ENCODE peak calls at places on chromosomes 12 and 14, in eight cellular contexts. One of them, this sample, is unnamed.

GRCh38 chr12:96212456-96213375 is 18.5 kb downstream of the ELK3 start:
- DNase-seq in neural progenitor cell: no peak
- DNase-seq in tibial nerve: no peak
- DNase-seq in choroid plexus epithelial cell: no peak
- DNase-seq in effector CD4-positive, alpha-beta T cell: no peak
- DNase-seq in nucleus accumbens: no peak
- DNase-seq in cerebellum: no peak
- DNase-seq in lower lobe of right lung: no peak
- DNase-seq in this sample: no peak

GRCh38 chr14:94471045-94471444 is 5.0 kb downstream of the SERPINA9 start:
- DNase-seq in neural progenitor cell: no peak
- DNase-seq in cerebellum: no peak
- DNase-seq in choroid plexus epithelial cell: no peak
- DNase-seq in effector CD4-positive, alpha-beta T cell: no peak
- DNase-seq in nucleus accumbens: no peak
- DNase-seq in lower lobe of right lung: no peak
- DNase-seq in tibial nerve: no peak
- DNase-seq in this sample: no peak

GRCh38 chr14:72844528-72844927 is 49.4 kb downstream of the DPF3 start:
- DNase-seq in cerebellum: no peak
- DNase-seq in nucleus accumbens: no peak
- DNase-seq in neural progenitor cell: no peak
- DNase-seq in choroid plexus epithelial cell: no peak
- DNase-seq in effector CD4-positive, alpha-beta T cell: no peak
- DNase-seq in lower lobe of right lung: no peak
- DNase-seq in tibial nerve: no peak
- DNase-seq in this sample: no peak

GRCh38 chr14:22981090-22982012 is 1.0 kb downstream of the AJUBA start:
- DNase-seq in lower lobe of right lung: peak; percentile 55
- DNase-seq in cerebellum: no peak
- DNase-seq in neural progenitor cell: peak; percentile 57
- DNase-seq in choroid plexus epithelial cell: no peak
- DNase-seq in tibial nerve: no peak
- DNase-seq in nucleus accumbens: no peak
- DNase-seq in effector CD4-positive, alpha-beta T cell: no peak
- DNase-seq in this sample: peak; percentile 82

GRCh38 chr14:71103662-71104484 is 196.6 kb downstream of the PCNX1 start:
- DNase-seq in choroid plexus epithelial cell: peak; percentile 86
- DNase-seq in tibial nerve: no peak
- DNase-seq in lower lobe of right lung: no peak
- DNase-seq in neural progenitor cell: peak; percentile 60
- DNase-seq in effector CD4-positive, alpha-beta T cell: no peak
- DNase-seq in nucleus accumbens: no peak
- DNase-seq in cerebellum: peak; percentile 52
- DNase-seq in this sample: no peak

GRCh38 chr12:80837342-80837978 is 100.3 kb downstream of the LIN7A start:
- DNase-seq in lower lobe of right lung: no peak
- DNase-seq in cerebellum: peak; percentile 63
- DNase-seq in nucleus accumbens: no peak
- DNase-seq in effector CD4-positive, alpha-beta T cell: no peak
- DNase-seq in tibial nerve: no peak
- DNase-seq in choroid plexus epithelial cell: peak; percentile 87
- DNase-seq in neural progenitor cell: peak; percentile 72
- DNase-seq in this sample: no peak

GRCh38 chr12:109932878-109933503 is 32.9 kb downstream of the TCHP start:
- DNase-seq in cerebellum: no peak
- DNase-seq in effector CD4-positive, alpha-beta T cell: no peak
- DNase-seq in neural progenitor cell: no peak
- DNase-seq in choroid plexus epithelial cell: no peak
- DNase-seq in nucleus accumbens: no peak
- DNase-seq in lower lobe of right lung: peak; percentile 55
- DNase-seq in tibial nerve: peak; percentile 53
- DNase-seq in this sample: peak; percentile 90

GRCh38 chr14:78448483-78449094 is 278.4 kb downstream of the NRXN3 start:
- DNase-seq in cerebellum: peak; percentile 52
- DNase-seq in lower lobe of right lung: no peak
- DNase-seq in choroid plexus epithelial cell: peak; percentile 38
- DNase-seq in tibial nerve: peak; percentile 13
- DNase-seq in neural progenitor cell: peak; percentile 71
- DNase-seq in nucleus accumbens: peak; percentile 6
- DNase-seq in effector CD4-positive, alpha-beta T cell: no peak
- DNase-seq in this sample: no peak

GRCh38 chr12:114762490-114763110 is 78.6 kb upstream of the TBX3 start:
- DNase-seq in cerebellum: no peak
- DNase-seq in nucleus accumbens: no peak
- DNase-seq in lower lobe of right lung: no peak
- DNase-seq in effector CD4-positive, alpha-beta T cell: no peak
- DNase-seq in neural progenitor cell: no peak
- DNase-seq in choroid plexus epithelial cell: peak; percentile 78
- DNase-seq in tibial nerve: no peak
- DNase-seq in this sample: no peak

GRCh38 chr14:74488788-74489397 is 4.2 kb downstream of the NPC2 start:
- DNase-seq in nucleus accumbens: no peak
- DNase-seq in effector CD4-positive, alpha-beta T cell: no peak
- DNase-seq in choroid plexus epithelial cell: peak; percentile 70
- DNase-seq in lower lobe of right lung: no peak
- DNase-seq in tibial nerve: no peak
- DNase-seq in neural progenitor cell: no peak
- DNase-seq in cerebellum: no peak
- DNase-seq in this sample: no peak

GRCh38 chr12:121214855-121215745 is 5.2 kb downstream of the P2RX4 start:
- DNase-seq in cerebellum: no peak
- DNase-seq in tibial nerve: no peak
- DNase-seq in choroid plexus epithelial cell: peak; percentile 93
- DNase-seq in nucleus accumbens: no peak
- DNase-seq in effector CD4-positive, alpha-beta T cell: no peak
- DNase-seq in neural progenitor cell: no peak
- DNase-seq in lower lobe of right lung: no peak
- DNase-seq in this sample: peak; percentile 37

GRCh38 chr14:24607081-24607480 is 2.4 kb downstream of the GZMH start:
- DNase-seq in tibial nerve: no peak
- DNase-seq in nucleus accumbens: no peak
- DNase-seq in choroid plexus epithelial cell: no peak
- DNase-seq in neural progenitor cell: no peak
- DNase-seq in cerebellum: no peak
- DNase-seq in lower lobe of right lung: no peak
- DNase-seq in effector CD4-positive, alpha-beta T cell: no peak
- DNase-seq in this sample: no peak

GRCh38 chr12:90959538-90960139 is 4.7 kb upstream of the CCER1 start:
- DNase-seq in nucleus accumbens: no peak
- DNase-seq in tibial nerve: no peak
- DNase-seq in neural progenitor cell: peak; percentile 67
- DNase-seq in choroid plexus epithelial cell: peak; percentile 79
- DNase-seq in lower lobe of right lung: no peak
- DNase-seq in cerebellum: peak; percentile 48
- DNase-seq in effector CD4-positive, alpha-beta T cell: no peak
- DNase-seq in this sample: no peak

GRCh38 chr14:101772770-101773169 is 11.3 kb downstream of the PPP2R5C start:
- DNase-seq in tibial nerve: no peak
- DNase-seq in choroid plexus epithelial cell: no peak
- DNase-seq in neural progenitor cell: no peak
- DNase-seq in effector CD4-positive, alpha-beta T cell: no peak
- DNase-seq in cerebellum: no peak
- DNase-seq in lower lobe of right lung: no peak
- DNase-seq in nucleus accumbens: no peak
- DNase-seq in this sample: no peak

GRCh38 chr12:80708535-80709328 is 1.3 kb downstream of the MYF6 start:
- DNase-seq in cerebellum: no peak
- DNase-seq in lower lobe of right lung: no peak
- DNase-seq in nucleus accumbens: no peak
- DNase-seq in tibial nerve: no peak
- DNase-seq in neural progenitor cell: peak; percentile 61
- DNase-seq in choroid plexus epithelial cell: peak; percentile 9
- DNase-seq in effector CD4-positive, alpha-beta T cell: no peak
- DNase-seq in this sample: no peak

GRCh38 chr12:120381752-120382419 is 12.9 kb upstream of the MSI1 start:
- DNase-seq in cerebellum: no peak
- DNase-seq in effector CD4-positive, alpha-beta T cell: no peak
- DNase-seq in neural progenitor cell: no peak
- DNase-seq in nucleus accumbens: no peak
- DNase-seq in lower lobe of right lung: no peak
- DNase-seq in choroid plexus epithelial cell: peak; percentile 77
- DNase-seq in tibial nerve: no peak
- DNase-seq in this sample: no peak

GRCh38 chr14:103803661-103804060 is 43.7 kb downstream of the PPP1R13B start:
- DNase-seq in nucleus accumbens: no peak
- DNase-seq in tibial nerve: no peak
- DNase-seq in choroid plexus epithelial cell: peak; percentile 53
- DNase-seq in lower lobe of right lung: no peak
- DNase-seq in cerebellum: no peak
- DNase-seq in effector CD4-positive, alpha-beta T cell: no peak
- DNase-seq in neural progenitor cell: no peak
- DNase-seq in this sample: no peak

GRCh38 chr12:49347307-49348237 is 884 bp downstream of the DNAJC22 start:
- DNase-seq in cerebellum: peak; percentile 85
- DNase-seq in tibial nerve: no peak
- DNase-seq in choroid plexus epithelial cell: peak; percentile 96
- DNase-seq in effector CD4-positive, alpha-beta T cell: peak; percentile 72
- DNase-seq in lower lobe of right lung: peak; percentile 76
- DNase-seq in nucleus accumbens: peak; percentile 93
- DNase-seq in neural progenitor cell: peak; percentile 90
- DNase-seq in this sample: peak; percentile 97

GRCh38 chr14:35083530-35084150 is 37.6 kb downstream of the FAM177A1 start:
- DNase-seq in choroid plexus epithelial cell: no peak
- DNase-seq in lower lobe of right lung: no peak
- DNase-seq in tibial nerve: no peak
- DNase-seq in nucleus accumbens: no peak
- DNase-seq in cerebellum: no peak
- DNase-seq in effector CD4-positive, alpha-beta T cell: no peak
- DNase-seq in neural progenitor cell: no peak
- DNase-seq in this sample: no peak

GRCh38 chr14:32230181-32230580 is 27.1 kb upstream of the RNU6-8 start:
- DNase-seq in nucleus accumbens: no peak
- DNase-seq in choroid plexus epithelial cell: peak; percentile 32
- DNase-seq in effector CD4-positive, alpha-beta T cell: no peak
- DNase-seq in cerebellum: no peak
- DNase-seq in neural progenitor cell: no peak
- DNase-seq in lower lobe of right lung: no peak
- DNase-seq in tibial nerve: no peak
- DNase-seq in this sample: no peak

GRCh38 chr14:22131749-22132476 is 457.1 kb downstream of the DAD1 start:
- DNase-seq in lower lobe of right lung: no peak
- DNase-seq in nucleus accumbens: no peak
- DNase-seq in effector CD4-positive, alpha-beta T cell: no peak
- DNase-seq in neural progenitor cell: peak; percentile 24
- DNase-seq in cerebellum: no peak
- DNase-seq in choroid plexus epithelial cell: peak; percentile 13
- DNase-seq in tibial nerve: no peak
- DNase-seq in this sample: no peak

GRCh38 chr14:52399886-52400599 is 85.9 kb downstream of the PTGER2 start:
- DNase-seq in cerebellum: no peak
- DNase-seq in choroid plexus epithelial cell: peak; percentile 70
- DNase-seq in lower lobe of right lung: no peak
- DNase-seq in neural progenitor cell: peak; percentile 27
- DNase-seq in effector CD4-positive, alpha-beta T cell: no peak
- DNase-seq in tibial nerve: no peak
- DNase-seq in nucleus accumbens: no peak
- DNase-seq in this sample: no peak

GRCh38 chr12:14471497-14471896 is 96.2 kb downstream of the PLBD1 start:
- DNase-seq in effector CD4-positive, alpha-beta T cell: no peak
- DNase-seq in lower lobe of right lung: no peak
- DNase-seq in choroid plexus epithelial cell: no peak
- DNase-seq in nucleus accumbens: no peak
- DNase-seq in neural progenitor cell: no peak
- DNase-seq in tibial nerve: no peak
- DNase-seq in cerebellum: no peak
- DNase-seq in this sample: no peak

GRCh38 chr12:14795028-14795448 is 8.2 kb downstream of the WBP11 start:
- DNase-seq in choroid plexus epithelial cell: peak; percentile 46
- DNase-seq in effector CD4-positive, alpha-beta T cell: no peak
- DNase-seq in tibial nerve: no peak
- DNase-seq in neural progenitor cell: no peak
- DNase-seq in cerebellum: no peak
- DNase-seq in nucleus accumbens: no peak
- DNase-seq in lower lobe of right lung: no peak
- DNase-seq in this sample: no peak

GRCh38 chr12:113609692-113610469 is 138.2 kb upstream of the LHX5 start:
- DNase-seq in neural progenitor cell: peak; percentile 98
- DNase-seq in lower lobe of right lung: no peak
- DNase-seq in effector CD4-positive, alpha-beta T cell: no peak
- DNase-seq in tibial nerve: no peak
- DNase-seq in choroid plexus epithelial cell: no peak
- DNase-seq in nucleus accumbens: no peak
- DNase-seq in cerebellum: no peak
- DNase-seq in this sample: no peak

GRCh38 chr14:92659765-92660561 is 88.5 kb downstream of the LGMN start:
- DNase-seq in lower lobe of right lung: peak; percentile 74
- DNase-seq in cerebellum: no peak
- DNase-seq in tibial nerve: no peak
- DNase-seq in nucleus accumbens: no peak
- DNase-seq in choroid plexus epithelial cell: peak; percentile 68
- DNase-seq in neural progenitor cell: no peak
- DNase-seq in effector CD4-positive, alpha-beta T cell: no peak
- DNase-seq in this sample: peak; percentile 51

GRCh38 chr12:45708901-45709300 is 20.6 kb upstream of the ARID2 start:
- DNase-seq in cerebellum: no peak
- DNase-seq in lower lobe of right lung: no peak
- DNase-seq in neural progenitor cell: no peak
- DNase-seq in tibial nerve: no peak
- DNase-seq in effector CD4-positive, alpha-beta T cell: no peak
- DNase-seq in nucleus accumbens: no peak
- DNase-seq in choroid plexus epithelial cell: no peak
- DNase-seq in this sample: no peak

GRCh38 chr12:3670083-3670620 is 82.8 kb downstream of the CRACR2A start:
- DNase-seq in neural progenitor cell: no peak
- DNase-seq in cerebellum: no peak
- DNase-seq in choroid plexus epithelial cell: no peak
- DNase-seq in effector CD4-positive, alpha-beta T cell: no peak
- DNase-seq in nucleus accumbens: no peak
- DNase-seq in lower lobe of right lung: no peak
- DNase-seq in tibial nerve: no peak
- DNase-seq in this sample: no peak

GRCh38 chr14:20656274-20656673 is 14.8 kb upstream of the OR6S1 start:
- DNase-seq in effector CD4-positive, alpha-beta T cell: no peak
- DNase-seq in tibial nerve: no peak
- DNase-seq in cerebellum: no peak
- DNase-seq in nucleus accumbens: no peak
- DNase-seq in choroid plexus epithelial cell: no peak
- DNase-seq in neural progenitor cell: no peak
- DNase-seq in lower lobe of right lung: no peak
- DNase-seq in this sample: no peak

GRCh38 chr12:68113644-68114043 is 45.9 kb downstream of the IFNG start:
- DNase-seq in lower lobe of right lung: no peak
- DNase-seq in cerebellum: no peak
- DNase-seq in choroid plexus epithelial cell: no peak
- DNase-seq in neural progenitor cell: peak; percentile 22
- DNase-seq in nucleus accumbens: no peak
- DNase-seq in effector CD4-positive, alpha-beta T cell: peak; percentile 17
- DNase-seq in tibial nerve: no peak
- DNase-seq in this sample: no peak

GRCh38 chr12:111747333-111747732 is 19.4 kb upstream of the ALDH2 start:
- DNase-seq in lower lobe of right lung: no peak
- DNase-seq in neural progenitor cell: peak; percentile 28
- DNase-seq in effector CD4-positive, alpha-beta T cell: no peak
- DNase-seq in choroid plexus epithelial cell: no peak
- DNase-seq in tibial nerve: no peak
- DNase-seq in cerebellum: no peak
- DNase-seq in nucleus accumbens: no peak
- DNase-seq in this sample: peak; percentile 28

GRCh38 chr14:55721353-55721752 is 141.3 kb downstream of the KTN1 start:
- DNase-seq in cerebellum: no peak
- DNase-seq in lower lobe of right lung: no peak
- DNase-seq in nucleus accumbens: no peak
- DNase-seq in tibial nerve: no peak
- DNase-seq in neural progenitor cell: no peak
- DNase-seq in effector CD4-positive, alpha-beta T cell: no peak
- DNase-seq in choroid plexus epithelial cell: peak; percentile 96
- DNase-seq in this sample: no peak

GRCh38 chr14:56585461-56586084 is 6.0 kb downstream of the TMEM260 start:
- DNase-seq in choroid plexus epithelial cell: no peak
- DNase-seq in nucleus accumbens: no peak
- DNase-seq in tibial nerve: no peak
- DNase-seq in cerebellum: no peak
- DNase-seq in effector CD4-positive, alpha-beta T cell: no peak
- DNase-seq in lower lobe of right lung: no peak
- DNase-seq in neural progenitor cell: no peak
- DNase-seq in this sample: no peak

GRCh38 chr12:91959220-91959619 is 186.4 kb downstream of the BTG1 start:
- DNase-seq in tibial nerve: no peak
- DNase-seq in nucleus accumbens: no peak
- DNase-seq in lower lobe of right lung: no peak
- DNase-seq in cerebellum: no peak
- DNase-seq in choroid plexus epithelial cell: no peak
- DNase-seq in neural progenitor cell: no peak
- DNase-seq in effector CD4-positive, alpha-beta T cell: no peak
- DNase-seq in this sample: peak; percentile 55

This sample was measured in kidney.